ENCODE peak calls at places on chromosomes 12 and 14, in ten cellular contexts. One of them, this sample, is unnamed.

GRCh38 chr12:103739546-103739945 is 101.5 kb downstream of the NT5DC3 start:
- DNase-seq in right cardiac atrium: no peak
- DNase-seq in AG20443: no peak
- DNase-seq in germinal center: no peak
- DNase-seq in stimulated activated CD8-positive, alpha-beta memory T cell treated with anti-CD3 and anti-CD28 coated beads, Interleukin-7, amount 100 ng/mL, for 4 hours: no peak
- DNase-seq in stimulated activated CD4-positive, alpha-beta T cell treated with anti-CD3 and anti-CD28 coated beads, Interleukin-2, amount 100 ng/mL, for 48 hours: no peak
- DNase-seq in EL: no peak
- DNase-seq in ureter: no peak
- DNase-seq in nephron progenitor cell: no peak
- DNase-seq in AG04449: no peak
- DNase-seq in this sample: no peak

GRCh38 chr14:58922211-58922940 is 266.1 kb upstream of the DAAM1 start:
- DNase-seq in right cardiac atrium: no peak
- DNase-seq in AG20443: no peak
- DNase-seq in germinal center: no peak
- DNase-seq in stimulated activated CD8-positive, alpha-beta memory T cell treated with anti-CD3 and anti-CD28 coated beads, Interleukin-7, amount 100 ng/mL, for 4 hours: no peak
- DNase-seq in stimulated activated CD4-positive, alpha-beta T cell treated with anti-CD3 and anti-CD28 coated beads, Interleukin-2, amount 100 ng/mL, for 48 hours: no peak
- DNase-seq in EL: peak
- DNase-seq in ureter: no peak
- DNase-seq in nephron progenitor cell: no peak
- DNase-seq in AG04449: no peak
- DNase-seq in this sample: peak

GRCh38 chr12:100216337-100216736 is 15.7 kb downstream of the ACTR6 start:
- DNase-seq in right cardiac atrium: no peak
- DNase-seq in AG20443: no peak
- DNase-seq in germinal center: no peak
- DNase-seq in stimulated activated CD8-positive, alpha-beta memory T cell treated with anti-CD3 and anti-CD28 coated beads, Interleukin-7, amount 100 ng/mL, for 4 hours: no peak
- DNase-seq in stimulated activated CD4-positive, alpha-beta T cell treated with anti-CD3 and anti-CD28 coated beads, Interleukin-2, amount 100 ng/mL, for 48 hours: no peak
- DNase-seq in EL: no peak
- DNase-seq in ureter: no peak
- DNase-seq in nephron progenitor cell: no peak
- DNase-seq in AG04449: no peak
- DNase-seq in this sample: no peak

GRCh38 chr12:91818236-91819131 is 327.2 kb downstream of the BTG1 start:
- DNase-seq in right cardiac atrium: no peak
- DNase-seq in AG20443: no peak
- DNase-seq in germinal center: no peak
- DNase-seq in stimulated activated CD8-positive, alpha-beta memory T cell treated with anti-CD3 and anti-CD28 coated beads, Interleukin-7, amount 100 ng/mL, for 4 hours: no peak
- DNase-seq in stimulated activated CD4-positive, alpha-beta T cell treated with anti-CD3 and anti-CD28 coated beads, Interleukin-2, amount 100 ng/mL, for 48 hours: no peak
- DNase-seq in EL: no peak
- DNase-seq in ureter: no peak
- DNase-seq in nephron progenitor cell: no peak
- DNase-seq in AG04449: no peak
- DNase-seq in this sample: no peak

GRCh38 chr12:46486588-46486987 is 114.0 kb upstream of the SLC38A2 start:
- DNase-seq in right cardiac atrium: no peak
- DNase-seq in AG20443: no peak
- DNase-seq in germinal center: no peak
- DNase-seq in stimulated activated CD8-positive, alpha-beta memory T cell treated with anti-CD3 and anti-CD28 coated beads, Interleukin-7, amount 100 ng/mL, for 4 hours: no peak
- DNase-seq in stimulated activated CD4-positive, alpha-beta T cell treated with anti-CD3 and anti-CD28 coated beads, Interleukin-2, amount 100 ng/mL, for 48 hours: no peak
- DNase-seq in EL: no peak
- DNase-seq in ureter: no peak
- DNase-seq in nephron progenitor cell: no peak
- DNase-seq in AG04449: no peak
- DNase-seq in this sample: no peak

GRCh38 chr12:131832393-131833231 is 4.4 kb downstream of the MMP17 start:
- DNase-seq in right cardiac atrium: peak
- DNase-seq in AG20443: peak
- DNase-seq in germinal center: no peak
- DNase-seq in stimulated activated CD8-positive, alpha-beta memory T cell treated with anti-CD3 and anti-CD28 coated beads, Interleukin-7, amount 100 ng/mL, for 4 hours: no peak
- DNase-seq in stimulated activated CD4-positive, alpha-beta T cell treated with anti-CD3 and anti-CD28 coated beads, Interleukin-2, amount 100 ng/mL, for 48 hours: no peak
- DNase-seq in EL: peak
- DNase-seq in ureter: peak
- DNase-seq in nephron progenitor cell: no peak
- DNase-seq in AG04449: no peak
- DNase-seq in this sample: peak

GRCh38 chr12:88052686-88053085 is 23.5 kb upstream of the C12orf50 start:
- DNase-seq in right cardiac atrium: no peak
- DNase-seq in AG20443: peak
- DNase-seq in germinal center: no peak
- DNase-seq in stimulated activated CD8-positive, alpha-beta memory T cell treated with anti-CD3 and anti-CD28 coated beads, Interleukin-7, amount 100 ng/mL, for 4 hours: no peak
- DNase-seq in stimulated activated CD4-positive, alpha-beta T cell treated with anti-CD3 and anti-CD28 coated beads, Interleukin-2, amount 100 ng/mL, for 48 hours: no peak
- DNase-seq in EL: peak
- DNase-seq in ureter: no peak
- DNase-seq in nephron progenitor cell: peak
- DNase-seq in AG04449: no peak
- DNase-seq in this sample: peak

GRCh38 chr12:38222011-38222410 is 94.6 kb upstream of the ALG10B start:
- DNase-seq in right cardiac atrium: no peak
- DNase-seq in AG20443: no peak
- DNase-seq in germinal center: no peak
- DNase-seq in stimulated activated CD8-positive, alpha-beta memory T cell treated with anti-CD3 and anti-CD28 coated beads, Interleukin-7, amount 100 ng/mL, for 4 hours: no peak
- DNase-seq in stimulated activated CD4-positive, alpha-beta T cell treated with anti-CD3 and anti-CD28 coated beads, Interleukin-2, amount 100 ng/mL, for 48 hours: no peak
- DNase-seq in EL: no peak
- DNase-seq in ureter: no peak
- DNase-seq in nephron progenitor cell: no peak
- DNase-seq in AG04449: no peak
- DNase-seq in this sample: no peak

GRCh38 chr12:70338531-70338930 is 27.6 kb upstream of the KCNMB4 start:
- DNase-seq in right cardiac atrium: no peak
- DNase-seq in AG20443: no peak
- DNase-seq in germinal center: no peak
- DNase-seq in stimulated activated CD8-positive, alpha-beta memory T cell treated with anti-CD3 and anti-CD28 coated beads, Interleukin-7, amount 100 ng/mL, for 4 hours: no peak
- DNase-seq in stimulated activated CD4-positive, alpha-beta T cell treated with anti-CD3 and anti-CD28 coated beads, Interleukin-2, amount 100 ng/mL, for 48 hours: no peak
- DNase-seq in EL: peak
- DNase-seq in ureter: no peak
- DNase-seq in nephron progenitor cell: no peak
- DNase-seq in AG04449: no peak
- DNase-seq in this sample: peak

GRCh38 chr14:103542545-103543088 is 13.6 kb downstream of the TRMT61A start:
- DNase-seq in right cardiac atrium: peak
- DNase-seq in AG20443: peak
- DNase-seq in germinal center: no peak
- DNase-seq in stimulated activated CD8-positive, alpha-beta memory T cell treated with anti-CD3 and anti-CD28 coated beads, Interleukin-7, amount 100 ng/mL, for 4 hours: no peak
- DNase-seq in stimulated activated CD4-positive, alpha-beta T cell treated with anti-CD3 and anti-CD28 coated beads, Interleukin-2, amount 100 ng/mL, for 48 hours: no peak
- DNase-seq in EL: no peak
- DNase-seq in ureter: no peak
- DNase-seq in nephron progenitor cell: peak
- DNase-seq in AG04449: no peak
- DNase-seq in this sample: peak

GRCh38 chr14:105041841-105042765 is 21.2 kb upstream of the CDCA4 start:
- DNase-seq in right cardiac atrium: peak
- DNase-seq in AG20443: no peak
- DNase-seq in germinal center: no peak
- DNase-seq in stimulated activated CD8-positive, alpha-beta memory T cell treated with anti-CD3 and anti-CD28 coated beads, Interleukin-7, amount 100 ng/mL, for 4 hours: no peak
- DNase-seq in stimulated activated CD4-positive, alpha-beta T cell treated with anti-CD3 and anti-CD28 coated beads, Interleukin-2, amount 100 ng/mL, for 48 hours: no peak
- DNase-seq in EL: no peak
- DNase-seq in ureter: no peak
- DNase-seq in nephron progenitor cell: no peak
- DNase-seq in AG04449: no peak
- DNase-seq in this sample: no peak

GRCh38 chr12:59067068-59067467 is 146.8 kb upstream of the LRIG3 start:
- DNase-seq in right cardiac atrium: no peak
- DNase-seq in AG20443: peak
- DNase-seq in germinal center: no peak
- DNase-seq in stimulated activated CD8-positive, alpha-beta memory T cell treated with anti-CD3 and anti-CD28 coated beads, Interleukin-7, amount 100 ng/mL, for 4 hours: no peak
- DNase-seq in stimulated activated CD4-positive, alpha-beta T cell treated with anti-CD3 and anti-CD28 coated beads, Interleukin-2, amount 100 ng/mL, for 48 hours: no peak
- DNase-seq in EL: peak
- DNase-seq in ureter: no peak
- DNase-seq in nephron progenitor cell: peak
- DNase-seq in AG04449: peak
- DNase-seq in this sample: peak

GRCh38 chr14:37901978-37902377 is 305.7 kb upstream of the SSTR1 start:
- DNase-seq in right cardiac atrium: peak
- DNase-seq in AG20443: peak
- DNase-seq in germinal center: no peak
- DNase-seq in stimulated activated CD8-positive, alpha-beta memory T cell treated with anti-CD3 and anti-CD28 coated beads, Interleukin-7, amount 100 ng/mL, for 4 hours: no peak
- DNase-seq in stimulated activated CD4-positive, alpha-beta T cell treated with anti-CD3 and anti-CD28 coated beads, Interleukin-2, amount 100 ng/mL, for 48 hours: no peak
- DNase-seq in EL: peak
- DNase-seq in ureter: no peak
- DNase-seq in nephron progenitor cell: no peak
- DNase-seq in AG04449: peak
- DNase-seq in this sample: peak

GRCh38 chr12:63353559-63353958 is 202.6 kb upstream of the AVPR1A start:
- DNase-seq in right cardiac atrium: no peak
- DNase-seq in AG20443: no peak
- DNase-seq in germinal center: no peak
- DNase-seq in stimulated activated CD8-positive, alpha-beta memory T cell treated with anti-CD3 and anti-CD28 coated beads, Interleukin-7, amount 100 ng/mL, for 4 hours: no peak
- DNase-seq in stimulated activated CD4-positive, alpha-beta T cell treated with anti-CD3 and anti-CD28 coated beads, Interleukin-2, amount 100 ng/mL, for 48 hours: no peak
- DNase-seq in EL: peak
- DNase-seq in ureter: no peak
- DNase-seq in nephron progenitor cell: no peak
- DNase-seq in AG04449: no peak
- DNase-seq in this sample: peak

GRCh38 chr12:104340917-104341611 is 37.5 kb downstream of the EID3 start:
- DNase-seq in right cardiac atrium: no peak
- DNase-seq in AG20443: no peak
- DNase-seq in germinal center: no peak
- DNase-seq in stimulated activated CD8-positive, alpha-beta memory T cell treated with anti-CD3 and anti-CD28 coated beads, Interleukin-7, amount 100 ng/mL, for 4 hours: no peak
- DNase-seq in stimulated activated CD4-positive, alpha-beta T cell treated with anti-CD3 and anti-CD28 coated beads, Interleukin-2, amount 100 ng/mL, for 48 hours: no peak
- DNase-seq in EL: no peak
- DNase-seq in ureter: no peak
- DNase-seq in nephron progenitor cell: no peak
- DNase-seq in AG04449: no peak
- DNase-seq in this sample: no peak

GRCh38 chr14:81396108-81396507 is 4.0 kb downstream of the STON2 start:
- DNase-seq in right cardiac atrium: no peak
- DNase-seq in AG20443: peak
- DNase-seq in germinal center: no peak
- DNase-seq in stimulated activated CD8-positive, alpha-beta memory T cell treated with anti-CD3 and anti-CD28 coated beads, Interleukin-7, amount 100 ng/mL, for 4 hours: no peak
- DNase-seq in stimulated activated CD4-positive, alpha-beta T cell treated with anti-CD3 and anti-CD28 coated beads, Interleukin-2, amount 100 ng/mL, for 48 hours: no peak
- DNase-seq in EL: no peak
- DNase-seq in ureter: no peak
- DNase-seq in nephron progenitor cell: no peak
- DNase-seq in AG04449: no peak
- DNase-seq in this sample: no peak

GRCh38 chr12:118371354-118372282 is 1.1 kb downstream of the TAOK3 start:
- DNase-seq in right cardiac atrium: peak
- DNase-seq in AG20443: peak
- DNase-seq in germinal center: peak
- DNase-seq in stimulated activated CD8-positive, alpha-beta memory T cell treated with anti-CD3 and anti-CD28 coated beads, Interleukin-7, amount 100 ng/mL, for 4 hours: no peak
- DNase-seq in stimulated activated CD4-positive, alpha-beta T cell treated with anti-CD3 and anti-CD28 coated beads, Interleukin-2, amount 100 ng/mL, for 48 hours: no peak
- DNase-seq in EL: peak
- DNase-seq in ureter: peak
- DNase-seq in nephron progenitor cell: peak
- DNase-seq in AG04449: no peak
- DNase-seq in this sample: peak

GRCh38 chr14:59362533-59362932 is 102.6 kb downstream of the GPR135 start:
- DNase-seq in right cardiac atrium: no peak
- DNase-seq in AG20443: no peak
- DNase-seq in germinal center: no peak
- DNase-seq in stimulated activated CD8-positive, alpha-beta memory T cell treated with anti-CD3 and anti-CD28 coated beads, Interleukin-7, amount 100 ng/mL, for 4 hours: no peak
- DNase-seq in stimulated activated CD4-positive, alpha-beta T cell treated with anti-CD3 and anti-CD28 coated beads, Interleukin-2, amount 100 ng/mL, for 48 hours: no peak
- DNase-seq in EL: no peak
- DNase-seq in ureter: no peak
- DNase-seq in nephron progenitor cell: no peak
- DNase-seq in AG04449: no peak
- DNase-seq in this sample: peak

GRCh38 chr12:125304029-125304428 is 238.8 kb downstream of the AACS start:
- DNase-seq in right cardiac atrium: no peak
- DNase-seq in AG20443: no peak
- DNase-seq in germinal center: no peak
- DNase-seq in stimulated activated CD8-positive, alpha-beta memory T cell treated with anti-CD3 and anti-CD28 coated beads, Interleukin-7, amount 100 ng/mL, for 4 hours: no peak
- DNase-seq in stimulated activated CD4-positive, alpha-beta T cell treated with anti-CD3 and anti-CD28 coated beads, Interleukin-2, amount 100 ng/mL, for 48 hours: no peak
- DNase-seq in EL: no peak
- DNase-seq in ureter: no peak
- DNase-seq in nephron progenitor cell: no peak
- DNase-seq in AG04449: no peak
- DNase-seq in this sample: no peak

This sample was measured in EH.